ENCODE peak calls at places on chromosomes 11 and 22, in eight cellular contexts. I is WTC11; J is ELF-1; B is endothelial cell; A is stimulated activated CD4-positive, alpha-beta T cell treated with anti-CD3 and anti-CD28 coated beads, Interleukin-2, amount 100 ng/mL, for 24 hours; Z is omental fat pad; G is SK-N-SH; C is pons. U is an unnamed sample.

GRCh38 chr11:102007567-102008437 is 39.4 kb upstream of the CFAP300 start:
- DNase-seq in I (no peak), J (no peak), B (no peak), A (no peak), Z (no peak), G (peak; percentile 39), C (peak; percentile 68), U (no peak)

GRCh38 chr22:21984793-21985192 is 2.2 kb upstream of the TOP3B start:
- DNase-seq in I (peak; percentile 78), J (peak; percentile 81), B (peak; percentile 67), A (no peak), Z (no peak), G (no peak), C (no peak), U (no peak)

GRCh38 chr11:9906043-9906791 is 242.3 kb downstream of the SWAP70 start:
- DNase-seq in I (no peak), J (peak; percentile 72), B (no peak), A (no peak), Z (no peak), G (no peak), C (peak; percentile 11), U (no peak)

GRCh38 chr11:123255909-123256308 is 60.9 kb upstream of the CLMP start:
- DNase-seq in I (peak; percentile 25), J (peak; percentile 70), B (no peak), A (no peak), Z (no peak), G (no peak), C (no peak), U (no peak)

GRCh38 chr11:66979336-66979980 is 4.4 kb downstream of the C11orf86 start:
- DNase-seq in I (no peak), J (no peak), B (no peak), A (no peak), Z (no peak), G (no peak), C (no peak), U (no peak)

GRCh38 chr11:57647960-57648776 is 1.5 kb downstream of the YPEL4 start:
- DNase-seq in I (no peak), J (peak; percentile 52), B (no peak), A (no peak), Z (no peak), G (peak; percentile 47), C (peak; percentile 31), U (no peak)

GRCh38 chr11:45181595-45182550 is 35.4 kb downstream of the PRDM11 start:
- DNase-seq in I (no peak), J (peak; percentile 18), B (peak; percentile 24), A (no peak), Z (no peak), G (no peak), C (no peak), U (no peak)

GRCh38 chr22:28955817-28956216 is 72.4 kb downstream of the ZNRF3 start:
- DNase-seq in I (no peak), J (no peak), B (no peak), A (peak; percentile 72), Z (no peak), G (no peak), C (no peak), U (no peak)

GRCh38 chr11:11081786-11082185 is 223.9 kb upstream of the ZBED5 start:
- DNase-seq in I (no peak), J (peak; percentile 18), B (no peak), A (no peak), Z (no peak), G (no peak), C (no peak), U (no peak)

GRCh38 chr11:13054278-13054677 is 45.2 kb downstream of the RASSF10 start:
- DNase-seq in I (no peak), J (no peak), B (no peak), A (no peak), Z (no peak), G (no peak), C (no peak), U (no peak)

GRCh38 chr11:1196516-1197391 is 26.1 kb upstream of the MUC5B start:
- DNase-seq in I (peak; percentile 6), J (no peak), B (no peak), A (no peak), Z (peak; percentile 10), G (peak; percentile 15), C (no peak), U (no peak)

GRCh38 chr11:16986434-16987204 is 27.6 kb downstream of the PLEKHA7 start:
- DNase-seq in I (peak; percentile 22), J (peak; percentile 37), B (no peak), A (peak; percentile 46), Z (no peak), G (no peak), C (no peak), U (no peak)

GRCh38 chr22:47148956-47149748 is 386.7 kb downstream of the TBC1D22A start:
- DNase-seq in I (no peak), J (no peak), B (no peak), A (no peak), Z (no peak), G (no peak), C (no peak), U (no peak)

GRCh38 chr11:125449586-125449985 is 46.5 kb downstream of the FEZ1 start:
- DNase-seq in I (no peak), J (no peak), B (no peak), A (no peak), Z (no peak), G (no peak), C (no peak), U (no peak)

GRCh38 chr11:111939836-111940604 is 2.9 kb downstream of the DIXDC1 start:
- DNase-seq in I (no peak), J (no peak), B (no peak), A (no peak), Z (no peak), G (peak; percentile 66), C (no peak), U (no peak)

GRCh38 chr22:37784829-37785495 is 22.8 kb upstream of the GCAT start:
- DNase-seq in I (no peak), J (peak; percentile 22), B (no peak), A (no peak), Z (no peak), G (peak; percentile 17), C (no peak), U (no peak)

GRCh38 chr11:36231300-36231699 is 57.9 kb downstream of the COMMD9 start:
- DNase-seq in I (no peak), J (no peak), B (no peak), A (no peak), Z (no peak), G (peak; percentile 74), C (no peak), U (no peak)

GRCh38 chr11:58024601-58025091 is 965 bp downstream of the OR9Q1 start:
- DNase-seq in I (no peak), J (no peak), B (no peak), A (no peak), Z (no peak), G (no peak), C (peak; percentile 23), U (peak; percentile 15)

GRCh38 chr11:64356498-64357411 is 2.2 kb upstream of the RPS6KA4 start:
- DNase-seq in I (peak; percentile 93), J (peak; percentile 92), B (peak; percentile 85), A (peak; percentile 43), Z (no peak), G (peak; percentile 83), C (no peak), U (no peak)

GRCh38 chr11:111918390-111919256 is at the start of gene C11orf52:
- DNase-seq in I (peak; percentile 80), J (peak; percentile 91), B (peak; percentile 55), A (no peak), Z (no peak), G (no peak), C (no peak), U (no peak)

GRCh38 chr11:132987936-132988335 is 544.4 kb downstream of the OPCML start:
- DNase-seq in I (no peak), J (no peak), B (no peak), A (no peak), Z (no peak), G (no peak), C (no peak), U (no peak)

GRCh38 chr11:8209208-8209807 is 40.5 kb upstream of the RIC3 start:
- DNase-seq in I (peak; percentile 82), J (peak; percentile 57), B (no peak), A (no peak), Z (no peak), G (no peak), C (no peak), U (no peak)

GRCh38 chr11:20310137-20310536 is 53.4 kb upstream of the HTATIP2 start:
- DNase-seq in I (no peak), J (no peak), B (no peak), A (no peak), Z (no peak), G (no peak), C (peak; percentile 94), U (no peak)

GRCh38 chr11:116928102-116928777 is 90.8 kb upstream of the APOA1 start:
- DNase-seq in I (no peak), J (no peak), B (no peak), A (no peak), Z (no peak), G (no peak), C (no peak), U (no peak)

GRCh38 chr11:115613004-115613403 is 108.8 kb upstream of the CADM1 start:
- DNase-seq in I (no peak), J (no peak), B (no peak), A (no peak), Z (no peak), G (no peak), C (no peak), U (no peak)

GRCh38 chr11:3177931-3178330 is 12.8 kb upstream of the OSBPL5 start:
- DNase-seq in I (no peak), J (no peak), B (no peak), A (no peak), Z (no peak), G (no peak), C (no peak), U (no peak)

GRCh38 chr11:71453021-71453910 is at the start of gene NADSYN1:
- DNase-seq in I (peak; percentile 98), J (peak; percentile 95), B (peak; percentile 97), A (peak; percentile 95), Z (peak; percentile 83), G (peak; percentile 99), C (peak; percentile 93), U (peak; percentile 83)

GRCh38 chr11:109998921-109999320 is 94.3 kb upstream of the ZC3H12C start:
- DNase-seq in I (no peak), J (peak; percentile 3), B (no peak), A (no peak), Z (no peak), G (no peak), C (peak; percentile 32), U (no peak)

GRCh38 chr22:19596680-19597398 is 72.6 kb upstream of the CLDN5 start:
- DNase-seq in I (no peak), J (peak; percentile 62), B (no peak), A (no peak), Z (no peak), G (no peak), C (peak; percentile 2), U (no peak)

GRCh38 chr11:44899959-44900358 is 50.7 kb downstream of the TP53I11 start:
- DNase-seq in I (peak; percentile 71), J (peak; percentile 78), B (peak; percentile 42), A (peak; percentile 43), Z (no peak), G (peak; percentile 63), C (no peak), U (no peak)

GRCh38 chr22:24429411-24430365 is 2.3 kb downstream of the ADORA2A start:
- DNase-seq in I (no peak), J (peak; percentile 78), B (no peak), A (peak; percentile 73), Z (no peak), G (peak; percentile 68), C (no peak), U (no peak)

GRCh38 chr11:73152086-73152853 is 10.2 kb upstream of the FCHSD2 start:
- DNase-seq in I (no peak), J (no peak), B (no peak), A (no peak), Z (no peak), G (no peak), C (no peak), U (no peak)

GRCh38 chr11:107508201-107508857 is 50.7 kb upstream of the CWF19L2 start:
- DNase-seq in I (no peak), J (no peak), B (no peak), A (no peak), Z (no peak), G (no peak), C (no peak), U (no peak)

GRCh38 chr11:8765294-8765693 is 82.7 kb downstream of the RPL27A start:
- DNase-seq in I (no peak), J (no peak), B (no peak), A (no peak), Z (no peak), G (no peak), C (no peak), U (no peak)

U was measured in thoracic aorta.